ENCODE peak calls at places on chromosomes 2 and 18, in nine cellular contexts. Z, M, F, I, R, K, G, Y and D are unnamed samples.

GRCh38 chr2:27518782-27519113 is 22.1 kb downstream of the GCKR start:
- DNase-seq in Z (no peak), M (no peak), F (no peak), I (no peak), R (no peak), K (no peak), G (no peak), Y (no peak), D (no peak)

GRCh38 chr2:236089271-236090026 is 78.7 kb downstream of the GBX2 start:
- DNase-seq in Z (no peak), M (no peak), F (no peak), I (no peak), R (no peak), K (no peak), G (no peak), Y (no peak), D (no peak)

GRCh38 chr2:183803596-183803995 is 679.4 kb downstream of the NUP35 start:
- DNase-seq in Z (no peak), M (no peak), F (no peak), I (no peak), R (no peak), K (no peak), G (no peak), Y (no peak), D (no peak)

GRCh38 chr2:46446871-46447568 is 32.3 kb upstream of the TMEM247 start:
- DNase-seq in Z (no peak), M (no peak), F (no peak), I (no peak), R (no peak), K (no peak), G (no peak), Y (no peak), D (no peak)

GRCh38 chr18:52992041-52992440 is 652.0 kb downstream of the DCC start:
- DNase-seq in Z (no peak), M (peak; percentile 18), F (no peak), I (no peak), R (no peak), K (no peak), G (no peak), Y (no peak), D (no peak)

GRCh38 chr2:236972491-236973379 is 113.0 kb upstream of the COPS8 start:
- DNase-seq in Z (no peak), M (no peak), F (no peak), I (no peak), R (no peak), K (peak; percentile 21), G (no peak), Y (peak; percentile 77), D (no peak)

GRCh38 chr2:25372405-25373268 is 30.9 kb upstream of the DNMT3A start:
- DNase-seq in Z (no peak), M (no peak), F (no peak), I (peak; percentile 67), R (no peak), K (no peak), G (no peak), Y (peak; percentile 31), D (no peak)

GRCh38 chr2:197113221-197113831 is 186.8 kb upstream of the PGAP1 start:
- DNase-seq in Z (no peak), M (no peak), F (no peak), I (no peak), R (peak; percentile 50), K (peak; percentile 24), G (no peak), Y (peak; percentile 24), D (no peak)

GRCh38 chr18:23257686-23258565 is 122.6 kb downstream of the CABLES1 start:
- DNase-seq in Z (no peak), M (no peak), F (no peak), I (no peak), R (no peak), K (no peak), G (no peak), Y (no peak), D (no peak)

GRCh38 chr2:120516323-120517314 is 170.7 kb downstream of the INHBB start:
- DNase-seq in Z (no peak), M (no peak), F (no peak), I (no peak), R (no peak), K (no peak), G (peak; percentile 12), Y (no peak), D (no peak)

GRCh38 chr18:8958660-8959059 is 143.8 kb upstream of the NDUFV2 start:
- DNase-seq in Z (no peak), M (no peak), F (no peak), I (no peak), R (no peak), K (no peak), G (no peak), Y (no peak), D (no peak)

GRCh38 chr2:172726172-172726735 is 9.4 kb upstream of the RAPGEF4 start:
- DNase-seq in Z (no peak), M (no peak), F (no peak), I (no peak), R (no peak), K (no peak), G (no peak), Y (no peak), D (no peak)

GRCh38 chr18:28995319-28995718 is 818.4 kb upstream of the CDH2 start:
- DNase-seq in Z (no peak), M (no peak), F (no peak), I (no peak), R (no peak), K (no peak), G (no peak), Y (no peak), D (no peak)